ENCODE peak calls at places on chromosomes 12 and 14, in eight cellular contexts. U is aorta; R is colonic mucosa; I is effector memory CD4-positive, alpha-beta T cell; Y is sigmoid colon; P is fibroblast of lung; X is lower lobe of right lung; A is DND-41. J is an unnamed sample. For H3K9me3 and H3K4me1, the result is how much of the 10 kb centered on the place peaks cover.

GRCh38 chr14:51540364-51540763 is 111.3 kb upstream of the FRMD6 start:
- DNase-seq in U (no peak), R (no peak), I (no peak), Y (no peak), P (peak), X (no peak), A (no peak), J (no peak)

GRCh38 chr12:25653487-25654175 is 100.5 kb upstream of the LMNTD1 start:
- DNase-seq in U (peak), R (no peak), I (no peak), Y (no peak), P (peak), X (peak), A (no peak), J (no peak)

GRCh38 chr12:20883288-20883687 is 72.8 kb downstream of the SLCO1B3 start:
- DNase-seq in U (peak), R (peak), I (no peak), Y (no peak), P (peak), X (no peak), A (no peak), J (no peak)

GRCh38 chr14:72463291-72463866 is 430.5 kb downstream of the DPF3 start:
- DNase-seq in U (no peak), R (no peak), I (no peak), Y (no peak), P (peak), X (no peak), A (no peak), J (no peak)

GRCh38 chr12:2958432-2959193 is 584 bp upstream of the TEAD4 start:
- DNase-seq in U (peak), R (peak), I (no peak), Y (peak), P (peak), X (peak), A (no peak), J (no peak)

GRCh38 chr14:29521526-29522137 is 406.0 kb downstream of the PRKD1 start:
- DNase-seq in U (no peak), R (no peak), I (no peak), Y (no peak), P (peak), X (no peak), A (no peak), J (no peak)

GRCh38 chr12:25328082-25328712 is 77.5 kb upstream of the KRAS start:
- DNase-seq in U (no peak), R (peak), I (no peak), Y (no peak), P (peak), X (no peak), A (no peak), J (no peak)

GRCh38 chr12:6201199-6201608 is 1.0 kb downstream of the CD9 start:
- DNase-seq in U (peak), R (peak), I (no peak), Y (peak), P (no peak), X (peak), A (no peak), J (no peak)

GRCh38 chr12:130818381-130819247 is 20.4 kb downstream of the STX2 start:
- DNase-seq in U (peak), R (peak), I (peak), Y (peak), P (peak), X (peak), A (peak), J (peak)

GRCh38 chr12:104520242-104520900 is 63.6 kb downstream of the CHST11 start:
- DNase-seq in U (no peak), R (no peak), I (no peak), Y (no peak), P (no peak), X (no peak), A (no peak), J (no peak)

GRCh38 chr14:86168376-86168775 is 638.4 kb downstream of the FLRT2 start:
- DNase-seq in U (no peak), R (no peak), I (no peak), Y (no peak), P (no peak), X (no peak), A (no peak), J (no peak)

GRCh38 chr14:61698216-61698980 is 3.1 kb downstream of the HIF1A start:
- DNase-seq in U (no peak), R (no peak), I (no peak), Y (no peak), P (no peak), X (no peak), A (no peak), J (no peak)

GRCh38 chr12:132925597-132926416 is 30.3 kb downstream of the ZNF605 start:
- DNase-seq in U (no peak), R (no peak), I (no peak), Y (no peak), P (no peak), X (no peak), A (no peak), J (no peak)

GRCh38 chr12:132921685-132922084 is 34.3 kb upstream of the CHFR start:
- DNase-seq in U (no peak), R (no peak), I (no peak), Y (no peak), P (no peak), X (no peak), A (no peak), J (no peak)

GRCh38 chr12:132924356-132924755 is 31.8 kb downstream of the ZNF605 start:
- DNase-seq in U (no peak), R (no peak), I (no peak), Y (no peak), P (no peak), X (no peak), A (no peak), J (no peak)

GRCh38 chr12:132923356-132923909 is 32.7 kb downstream of the ZNF605 start:
- DNase-seq in U (no peak), R (no peak), I (no peak), Y (no peak), P (peak), X (no peak), A (no peak), J (no peak)

DNA sequence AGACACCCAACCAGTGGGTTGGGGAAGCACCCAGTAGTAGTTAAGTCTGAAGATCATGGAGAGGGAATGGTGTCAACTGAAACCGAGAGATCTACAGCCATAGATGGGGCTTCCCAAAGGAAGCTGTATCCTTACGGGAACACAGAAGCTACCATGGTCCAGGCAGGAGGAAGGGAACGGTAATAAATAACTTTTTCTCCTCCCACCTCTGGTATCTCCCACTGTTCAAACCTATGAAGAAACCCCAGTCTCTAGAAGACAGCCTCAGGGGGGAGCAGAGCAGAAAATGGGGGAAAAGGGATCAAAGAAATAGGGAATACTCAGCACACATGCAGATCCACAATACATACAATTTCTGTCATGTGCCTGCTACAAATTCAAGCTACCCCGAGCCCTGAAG is 33.4 kb downstream of the ZNF605 start:
- DNase-seq in U (no peak), R (no peak), I (no peak), Y (no peak), P (no peak), X (no peak), A (no peak), J (no peak)
- H3K9me3 ChIP-seq in U (under half), R (under half), I (half or more), Y (half or more), P (under half), X (half or more), A (half or more), J (half or more)

DNA sequence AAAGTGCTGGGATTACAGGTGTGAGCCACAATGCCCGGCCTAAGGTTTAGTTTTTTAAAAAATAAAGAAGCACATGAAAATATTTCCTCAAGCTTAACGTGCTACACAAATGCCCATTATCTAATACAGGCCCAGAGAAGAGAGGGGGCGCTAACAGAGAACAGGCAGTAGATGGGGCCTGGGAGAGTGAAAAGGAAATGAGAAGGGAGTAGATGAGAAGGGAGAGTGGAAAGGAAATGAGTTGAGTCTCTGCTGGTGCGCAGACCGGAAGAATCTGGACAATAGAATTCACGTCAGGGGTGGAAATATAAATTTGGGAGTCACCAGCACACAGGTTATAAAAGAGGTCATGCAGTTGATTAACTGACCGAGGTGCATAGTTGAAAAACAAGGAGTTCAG is 10.7 kb downstream of the PXN start:
- DNase-seq in U (no peak), R (no peak), I (no peak), Y (no peak), P (no peak), X (no peak), A (no peak), J (no peak)
- H3K4me1 ChIP-seq in U (under half), R (under half), I (half or more), Y (half or more), P (under half), X (half or more), A (under half), J (half or more)

DNA sequence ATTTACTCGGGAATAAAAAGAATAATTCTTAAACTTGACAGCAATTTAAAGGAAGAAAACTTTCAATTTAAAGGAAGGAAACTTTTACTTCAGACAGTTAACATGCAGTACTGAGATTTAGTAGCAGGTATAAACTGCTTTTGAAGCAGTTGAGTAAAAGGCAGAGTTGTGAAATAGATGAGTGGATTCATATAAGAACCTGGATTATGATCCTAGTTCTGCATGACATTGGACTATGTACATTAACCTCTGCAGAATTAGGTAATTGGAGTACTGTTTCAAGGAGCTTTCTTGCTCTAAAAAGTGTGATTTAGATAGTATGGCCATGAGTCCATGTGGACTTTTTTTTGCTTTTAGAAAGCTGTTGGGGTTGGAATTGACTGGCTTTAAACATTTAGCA is 29.7 kb downstream of the ATP2A2 start:
- DNase-seq in U (no peak), R (no peak), I (no peak), Y (no peak), P (no peak), X (no peak), A (no peak), J (no peak)
- H3K27ac ChIP-seq in U (no peak), R (peak), I (no peak), Y (peak), P (no peak), X (no peak), A (no peak), J (no peak)

DNA sequence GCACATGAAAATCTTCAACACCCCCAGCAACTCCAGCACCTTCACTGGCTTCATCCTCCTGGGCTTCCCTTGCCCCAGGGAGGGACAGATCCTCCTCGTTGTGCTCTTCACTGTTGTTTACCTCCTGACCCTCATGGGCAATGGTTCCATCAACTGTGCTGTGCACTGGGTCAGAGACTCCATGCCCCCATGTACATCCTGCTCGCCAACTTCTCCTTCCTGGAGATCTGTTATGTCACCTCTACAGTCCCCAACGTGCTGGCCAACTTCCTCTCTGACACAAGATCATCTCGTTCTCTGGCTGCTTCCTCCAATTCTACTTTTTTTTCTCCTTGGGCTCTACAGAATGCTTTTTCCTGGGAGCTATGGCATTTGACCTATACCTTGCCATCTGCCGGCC is 11.5 kb upstream of the OR11G2 start:
- DNase-seq in U (peak), R (no peak), I (no peak), Y (no peak), P (no peak), X (peak), A (no peak), J (no peak)
- H3K9me3 ChIP-seq in U (under half), R (under half), I (under half), Y (under half), P (under half), X (under half), A (under half), J (under half)

J was measured in naive thymus-derived CD4-positive, alpha-beta T cell.